ENCODE peak calls at places on chromosomes 13 and 19, in nine cellular contexts. One of them, this sample, is unnamed.

GRCh38 chr13:99827011-99827410 is 144.6 kb downstream of the ZIC5 start:
- DNase-seq in fibroblast of pulmonary artery: no peak
- DNase-seq in HFF-Myc: no peak
- DNase-seq in HCT116: no peak
- DNase-seq in breast epithelium: no peak
- DNase-seq in skeletal muscle cell: no peak
- DNase-seq in CD8-positive, alpha-beta T cell: no peak
- DNase-seq in heart right ventricle: no peak
- DNase-seq in neuronal stem cell: no peak
- DNase-seq in this sample: no peak

GRCh38 chr19:16621165-16621800 is 6.7 kb downstream of the MED26 start:
- DNase-seq in skeletal muscle cell: no peak
- DNase-seq in neuronal stem cell: no peak
- DNase-seq in heart right ventricle: no peak
- DNase-seq in breast epithelium: no peak
- DNase-seq in fibroblast of pulmonary artery: no peak
- DNase-seq in CD8-positive, alpha-beta T cell: no peak
- DNase-seq in HCT116: no peak
- DNase-seq in HFF-Myc: no peak
- DNase-seq in this sample: no peak

GRCh38 chr19:46472592-46472991 is 1.2 kb upstream of the PNMA8A start:
- DNase-seq in neuronal stem cell: no peak
- DNase-seq in HFF-Myc: no peak
- DNase-seq in skeletal muscle cell: no peak
- DNase-seq in CD8-positive, alpha-beta T cell: no peak
- DNase-seq in breast epithelium: no peak
- DNase-seq in fibroblast of pulmonary artery: no peak
- DNase-seq in heart right ventricle: no peak
- DNase-seq in HCT116: no peak
- DNase-seq in this sample: no peak

GRCh38 chr19:6668696-6669095 is 1.3 kb downstream of the TNFSF14 start:
- DNase-seq in breast epithelium: no peak
- DNase-seq in heart right ventricle: no peak
- DNase-seq in skeletal muscle cell: no peak
- DNase-seq in CD8-positive, alpha-beta T cell: no peak
- DNase-seq in fibroblast of pulmonary artery: no peak
- DNase-seq in neuronal stem cell: no peak
- DNase-seq in HFF-Myc: no peak
- DNase-seq in HCT116: no peak
- DNase-seq in this sample: no peak

GRCh38 chr19:27975419-27976005 is 1237.4 kb downstream of the UQCRFS1 start:
- DNase-seq in breast epithelium: no peak
- DNase-seq in HFF-Myc: no peak
- DNase-seq in neuronal stem cell: no peak
- DNase-seq in skeletal muscle cell: no peak
- DNase-seq in fibroblast of pulmonary artery: no peak
- DNase-seq in CD8-positive, alpha-beta T cell: no peak
- DNase-seq in HCT116: no peak
- DNase-seq in heart right ventricle: no peak
- DNase-seq in this sample: no peak

GRCh38 chr19:6047741-6048231 is 62.5 kb downstream of the RFX2 start:
- DNase-seq in HFF-Myc: no peak
- DNase-seq in CD8-positive, alpha-beta T cell: no peak
- DNase-seq in fibroblast of pulmonary artery: peak; percentile 56
- DNase-seq in heart right ventricle: no peak
- DNase-seq in skeletal muscle cell: no peak
- DNase-seq in neuronal stem cell: peak; percentile 42
- DNase-seq in breast epithelium: no peak
- DNase-seq in HCT116: peak; percentile 31
- DNase-seq in this sample: peak; percentile 49

GRCh38 chr13:97256343-97256783 is 34.2 kb downstream of the MBNL2 start:
- DNase-seq in CD8-positive, alpha-beta T cell: no peak
- DNase-seq in HFF-Myc: peak; percentile 83
- DNase-seq in HCT116: peak; percentile 98
- DNase-seq in breast epithelium: no peak
- DNase-seq in skeletal muscle cell: no peak
- DNase-seq in neuronal stem cell: no peak
- DNase-seq in fibroblast of pulmonary artery: peak; percentile 96
- DNase-seq in heart right ventricle: no peak
- DNase-seq in this sample: peak; percentile 80

GRCh38 chr19:2180881-2181617 is 17.3 kb downstream of the DOT1L start:
- DNase-seq in skeletal muscle cell: no peak
- DNase-seq in fibroblast of pulmonary artery: no peak
- DNase-seq in breast epithelium: no peak
- DNase-seq in heart right ventricle: no peak
- DNase-seq in CD8-positive, alpha-beta T cell: no peak
- DNase-seq in HCT116: no peak
- DNase-seq in HFF-Myc: no peak
- DNase-seq in neuronal stem cell: no peak
- DNase-seq in this sample: no peak

GRCh38 chr19:18477042-18477760 is 39.3 kb upstream of the ISYNA1 start:
- DNase-seq in CD8-positive, alpha-beta T cell: no peak
- DNase-seq in HFF-Myc: no peak
- DNase-seq in heart right ventricle: no peak
- DNase-seq in breast epithelium: no peak
- DNase-seq in HCT116: no peak
- DNase-seq in fibroblast of pulmonary artery: no peak
- DNase-seq in neuronal stem cell: no peak
- DNase-seq in skeletal muscle cell: no peak
- DNase-seq in this sample: no peak

GRCh38 chr19:7595466-7596133 is at the start of gene CAMSAP3:
- DNase-seq in neuronal stem cell: peak; percentile 82
- DNase-seq in skeletal muscle cell: no peak
- DNase-seq in breast epithelium: no peak
- DNase-seq in fibroblast of pulmonary artery: no peak
- DNase-seq in HCT116: no peak
- DNase-seq in HFF-Myc: peak; percentile 27
- DNase-seq in CD8-positive, alpha-beta T cell: peak; percentile 27
- DNase-seq in heart right ventricle: no peak
- DNase-seq in this sample: peak; percentile 69

GRCh38 chr13:111597041-111598017 is 276.9 kb downstream of the TEX29 start:
- DNase-seq in HFF-Myc: no peak
- DNase-seq in neuronal stem cell: no peak
- DNase-seq in fibroblast of pulmonary artery: no peak
- DNase-seq in CD8-positive, alpha-beta T cell: no peak
- DNase-seq in breast epithelium: no peak
- DNase-seq in skeletal muscle cell: no peak
- DNase-seq in heart right ventricle: no peak
- DNase-seq in HCT116: no peak
- DNase-seq in this sample: no peak

GRCh38 chr19:10655457-10656312 is 1.5 kb downstream of the ILF3 start:
- DNase-seq in HCT116: no peak
- DNase-seq in breast epithelium: no peak
- DNase-seq in HFF-Myc: no peak
- DNase-seq in skeletal muscle cell: no peak
- DNase-seq in neuronal stem cell: no peak
- DNase-seq in CD8-positive, alpha-beta T cell: no peak
- DNase-seq in heart right ventricle: no peak
- DNase-seq in fibroblast of pulmonary artery: peak; percentile 30
- DNase-seq in this sample: peak; percentile 49

GRCh38 chr19:6060600-6061391 is 49.5 kb downstream of the RFX2 start:
- DNase-seq in HFF-Myc: no peak
- DNase-seq in HCT116: no peak
- DNase-seq in CD8-positive, alpha-beta T cell: no peak
- DNase-seq in heart right ventricle: no peak
- DNase-seq in neuronal stem cell: no peak
- DNase-seq in fibroblast of pulmonary artery: peak; percentile 23
- DNase-seq in breast epithelium: peak; percentile 56
- DNase-seq in skeletal muscle cell: no peak
- DNase-seq in this sample: no peak

GRCh38 chr19:45878043-45878794 is 7.7 kb downstream of the IRF2BP1 start:
- DNase-seq in neuronal stem cell: no peak
- DNase-seq in heart right ventricle: no peak
- DNase-seq in skeletal muscle cell: no peak
- DNase-seq in HCT116: no peak
- DNase-seq in CD8-positive, alpha-beta T cell: no peak
- DNase-seq in HFF-Myc: no peak
- DNase-seq in breast epithelium: peak; percentile 82
- DNase-seq in fibroblast of pulmonary artery: no peak
- DNase-seq in this sample: no peak

GRCh38 chr13:36166051-36166450 is 34.9 kb upstream of the DCLK1 start:
- DNase-seq in breast epithelium: no peak
- DNase-seq in HFF-Myc: no peak
- DNase-seq in heart right ventricle: no peak
- DNase-seq in HCT116: no peak
- DNase-seq in CD8-positive, alpha-beta T cell: no peak
- DNase-seq in neuronal stem cell: no peak
- DNase-seq in skeletal muscle cell: peak; percentile 57
- DNase-seq in fibroblast of pulmonary artery: no peak
- DNase-seq in this sample: no peak

GRCh38 chr19:4390862-4391693 is 9.3 kb downstream of the SH3GL1 start:
- DNase-seq in neuronal stem cell: no peak
- DNase-seq in fibroblast of pulmonary artery: no peak
- DNase-seq in CD8-positive, alpha-beta T cell: no peak
- DNase-seq in skeletal muscle cell: no peak
- DNase-seq in heart right ventricle: no peak
- DNase-seq in HFF-Myc: no peak
- DNase-seq in HCT116: no peak
- DNase-seq in breast epithelium: no peak
- DNase-seq in this sample: peak; percentile 69

GRCh38 chr19:4391701-4392543 is 8.4 kb downstream of the SH3GL1 start:
- DNase-seq in neuronal stem cell: no peak
- DNase-seq in HFF-Myc: no peak
- DNase-seq in fibroblast of pulmonary artery: peak; percentile 79
- DNase-seq in heart right ventricle: peak; percentile 70
- DNase-seq in HCT116: no peak
- DNase-seq in skeletal muscle cell: peak; percentile 75
- DNase-seq in CD8-positive, alpha-beta T cell: no peak
- DNase-seq in breast epithelium: no peak
- DNase-seq in this sample: peak; percentile 59

GRCh38 chr19:4389511-4390016 is 10.8 kb downstream of the SH3GL1 start:
- DNase-seq in neuronal stem cell: no peak
- DNase-seq in HCT116: no peak
- DNase-seq in breast epithelium: no peak
- DNase-seq in heart right ventricle: no peak
- DNase-seq in HFF-Myc: no peak
- DNase-seq in CD8-positive, alpha-beta T cell: no peak
- DNase-seq in fibroblast of pulmonary artery: no peak
- DNase-seq in skeletal muscle cell: no peak
- DNase-seq in this sample: no peak

GRCh38 chr19:4389064-4389375 is 11.3 kb downstream of the SH3GL1 start:
- DNase-seq in neuronal stem cell: no peak
- DNase-seq in HCT116: no peak
- DNase-seq in fibroblast of pulmonary artery: no peak
- DNase-seq in breast epithelium: no peak
- DNase-seq in heart right ventricle: no peak
- DNase-seq in HFF-Myc: no peak
- DNase-seq in CD8-positive, alpha-beta T cell: no peak
- DNase-seq in skeletal muscle cell: no peak
- DNase-seq in this sample: no peak

GRCh38 chr19:4390017-4390861 is 10.1 kb downstream of the SH3GL1 start:
- DNase-seq in CD8-positive, alpha-beta T cell: no peak
- DNase-seq in skeletal muscle cell: no peak
- DNase-seq in heart right ventricle: peak; percentile 60
- DNase-seq in neuronal stem cell: no peak
- DNase-seq in fibroblast of pulmonary artery: peak; percentile 73
- DNase-seq in HFF-Myc: no peak
- DNase-seq in breast epithelium: no peak
- DNase-seq in HCT116: no peak
- DNase-seq in this sample: no peak
- H3K4me3 ChIP-seq in CD8-positive, alpha-beta T cell: no peak overlapping the region
- H3K4me3 ChIP-seq in skeletal muscle cell: no peak overlapping the region
- H3K4me3 ChIP-seq in heart right ventricle: peak overlapping the region; percentile 16
- H3K4me3 ChIP-seq in neuronal stem cell: no peak overlapping the region
- H3K4me3 ChIP-seq in fibroblast of pulmonary artery: peak overlapping the region; percentile 29
- H3K4me3 ChIP-seq in HFF-Myc: peak overlapping the region; percentile 19
- H3K4me3 ChIP-seq in breast epithelium: peak overlapping the region; percentile 48
- H3K4me3 ChIP-seq in HCT116: no peak overlapping the region
- H3K4me3 ChIP-seq in this sample: no peak overlapping the region

DNA sequence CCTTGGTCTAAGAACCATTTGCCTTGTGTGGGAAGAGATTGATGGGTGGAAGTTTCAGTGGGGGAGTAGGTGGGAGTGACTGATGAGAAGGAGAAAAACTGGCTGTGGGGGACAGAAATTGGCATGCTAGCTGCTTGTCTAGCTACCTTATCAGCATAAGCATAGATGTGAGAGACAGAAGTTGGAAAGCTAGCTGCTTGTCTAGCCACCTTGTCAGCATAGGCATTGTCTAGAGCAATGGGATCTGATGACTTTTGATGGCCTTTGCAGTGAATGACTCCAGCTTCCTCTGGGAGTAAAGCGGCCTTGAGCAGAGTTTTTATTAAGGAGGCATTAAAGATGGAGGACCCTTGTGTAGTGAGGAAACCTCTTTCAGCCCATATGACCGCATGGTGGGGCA is 9.9 kb upstream of the NCR1 start:
- DNase-seq in breast epithelium: no peak
- DNase-seq in HFF-Myc: no peak
- DNase-seq in skeletal muscle cell: no peak
- DNase-seq in HCT116: no peak
- DNase-seq in heart right ventricle: no peak
- DNase-seq in neuronal stem cell: no peak
- DNase-seq in fibroblast of pulmonary artery: no peak
- DNase-seq in CD8-positive, alpha-beta T cell: no peak
- DNase-seq in this sample: no peak
- H3K4me3 ChIP-seq in breast epithelium: no peak overlapping the region
- H3K4me3 ChIP-seq in HFF-Myc: no peak overlapping the region
- H3K4me3 ChIP-seq in skeletal muscle cell: no peak overlapping the region
- H3K4me3 ChIP-seq in HCT116: no peak overlapping the region
- H3K4me3 ChIP-seq in heart right ventricle: no peak overlapping the region
- H3K4me3 ChIP-seq in neuronal stem cell: no peak overlapping the region
- H3K4me3 ChIP-seq in fibroblast of pulmonary artery: no peak overlapping the region
- H3K4me3 ChIP-seq in CD8-positive, alpha-beta T cell: no peak overlapping the region
- H3K4me3 ChIP-seq in this sample: no peak overlapping the region

DNA sequence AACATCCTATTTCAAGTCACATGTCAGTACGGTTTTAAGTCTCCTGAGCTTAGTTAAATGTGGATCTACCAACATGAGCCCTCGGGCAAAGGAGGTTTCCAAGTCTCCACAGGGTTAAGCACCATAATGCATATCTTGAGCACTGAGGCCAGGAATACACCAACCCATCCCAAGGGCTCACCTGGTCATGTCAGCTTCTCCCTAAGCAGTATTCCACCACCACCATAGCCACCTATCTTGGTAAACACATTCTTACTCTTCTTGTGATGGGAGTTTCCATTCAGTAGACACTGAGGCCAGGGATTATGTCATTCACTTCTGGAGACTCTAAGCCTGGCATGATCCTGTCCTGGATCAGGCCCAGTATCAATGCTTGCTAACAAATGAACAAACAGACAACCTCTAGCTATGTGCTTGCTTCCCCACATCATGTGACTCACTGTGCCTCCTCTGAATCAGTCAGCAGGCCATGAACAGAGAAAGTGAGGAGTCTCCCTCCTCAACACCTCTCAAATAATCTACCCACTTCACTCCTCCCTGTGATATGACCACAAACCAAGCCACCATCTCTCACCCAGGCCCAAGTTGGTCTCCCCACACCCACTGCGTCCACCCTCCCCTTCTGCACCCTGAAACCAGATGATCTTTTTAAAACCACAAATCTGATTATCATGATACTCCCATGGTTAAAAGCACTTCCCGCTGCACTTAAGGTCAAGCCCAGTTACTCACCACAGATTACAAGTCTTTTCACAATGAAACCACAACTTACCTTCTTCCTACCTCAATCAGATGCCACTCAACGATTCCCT is 5.8 kb downstream of the PEG3 start:
- DNase-seq in HFF-Myc: no peak
- DNase-seq in heart right ventricle: no peak
- DNase-seq in neuronal stem cell: no peak
- DNase-seq in CD8-positive, alpha-beta T cell: no peak
- DNase-seq in fibroblast of pulmonary artery: no peak
- DNase-seq in skeletal muscle cell: no peak
- DNase-seq in HCT116: no peak
- DNase-seq in breast epithelium: peak; percentile 30
- DNase-seq in this sample: no peak
- H3K4me3 ChIP-seq in HFF-Myc: no peak overlapping the region
- H3K4me3 ChIP-seq in heart right ventricle: no peak overlapping the region
- H3K4me3 ChIP-seq in neuronal stem cell: no peak overlapping the region
- H3K4me3 ChIP-seq in CD8-positive, alpha-beta T cell: no peak overlapping the region
- H3K4me3 ChIP-seq in fibroblast of pulmonary artery: no peak overlapping the region
- H3K4me3 ChIP-seq in skeletal muscle cell: no peak overlapping the region
- H3K4me3 ChIP-seq in HCT116: no peak overlapping the region
- H3K4me3 ChIP-seq in breast epithelium: no peak overlapping the region
- H3K4me3 ChIP-seq in this sample: no peak overlapping the region

GRCh38 chr19:14150041-14150769 is 13.8 kb upstream of the ASF1B start:
- DNase-seq in neuronal stem cell: no peak
- DNase-seq in heart right ventricle: no peak
- DNase-seq in skeletal muscle cell: no peak
- DNase-seq in breast epithelium: no peak
- DNase-seq in fibroblast of pulmonary artery: no peak
- DNase-seq in HCT116: no peak
- DNase-seq in HFF-Myc: no peak
- DNase-seq in CD8-positive, alpha-beta T cell: no peak
- DNase-seq in this sample: no peak
- H3K4me3 ChIP-seq in neuronal stem cell: no peak overlapping the region
- H3K4me3 ChIP-seq in heart right ventricle: peak overlapping the region; percentile 41
- H3K4me3 ChIP-seq in skeletal muscle cell: no peak overlapping the region
- H3K4me3 ChIP-seq in breast epithelium: peak overlapping the region; percentile 33
- H3K4me3 ChIP-seq in fibroblast of pulmonary artery: peak overlapping the region; percentile 2
- H3K4me3 ChIP-seq in HCT116: no peak overlapping the region
- H3K4me3 ChIP-seq in HFF-Myc: no peak overlapping the region
- H3K4me3 ChIP-seq in CD8-positive, alpha-beta T cell: peak overlapping the region; percentile 57
- H3K4me3 ChIP-seq in this sample: no peak overlapping the region

This sample was measured in epithelial cell of esophagus.